ENCODE peak calls at places on chromosome 3, in six cellular contexts. P, T, L, D, J and S are unnamed samples.

GRCh38 chr3:81216192-81216591 is 545.3 kb downstream of the GBE1 start:
- DNase-seq in P (no peak), T (no peak), L (no peak), D (no peak), J (no peak), S (no peak)

GRCh38 chr3:195224156-195224979 is 46.6 kb downstream of the XXYLT1 start:
- DNase-seq in P (no peak), T (peak; percentile 48), L (no peak), D (no peak), J (peak; percentile 7), S (peak; percentile 64)

GRCh38 chr3:66338927-66339326 is 118.1 kb downstream of the SLC25A26 start:
- DNase-seq in P (no peak), T (no peak), L (no peak), D (no peak), J (no peak), S (no peak)

GRCh38 chr3:50300681-50301254 is 1.6 kb upstream of the HYAL3 start:
- DNase-seq in P (no peak), T (no peak), L (no peak), D (no peak), J (no peak), S (no peak)

GRCh38 chr3:11459147-11459837 is 184.4 kb downstream of the VGLL4 start:
- DNase-seq in P (no peak), T (no peak), L (no peak), D (no peak), J (no peak), S (no peak)

GRCh38 chr3:107201146-107201545 is 176.1 kb upstream of the CCDC54 start:
- DNase-seq in P (no peak), T (no peak), L (no peak), D (no peak), J (no peak), S (no peak)

GRCh38 chr3:126908752-126909275 is 74.1 kb upstream of the PLXNA1 start:
- DNase-seq in P (no peak), T (no peak), L (no peak), D (no peak), J (no peak), S (peak; percentile 35)

GRCh38 chr3:172303181-172303580 is 145.1 kb downstream of the GHSR start:
- DNase-seq in P (no peak), T (no peak), L (no peak), D (no peak), J (no peak), S (no peak)

GRCh38 chr3:133758969-133759739 is 13.0 kb downstream of the TF start:
- DNase-seq in P (no peak), T (no peak), L (no peak), D (no peak), J (no peak), S (no peak)

GRCh38 chr3:59245879-59246501 is 196.2 kb upstream of the CFAP20DC start:
- DNase-seq in P (peak; percentile 20), T (no peak), L (no peak), D (no peak), J (no peak), S (no peak)

GRCh38 chr3:168168743-168169142 is 73.0 kb upstream of the GOLIM4 start:
- DNase-seq in P (no peak), T (no peak), L (no peak), D (no peak), J (no peak), S (no peak)

GRCh38 chr3:43525941-43526607 is 95.7 kb downstream of the ANO10 start:
- DNase-seq in P (no peak), T (no peak), L (no peak), D (no peak), J (no peak), S (no peak)

GRCh38 chr3:184262166-184262926 is 993 bp upstream of the CAMK2N2 start:
- DNase-seq in P (no peak), T (no peak), L (no peak), D (no peak), J (no peak), S (no peak)

GRCh38 chr3:185824467-185825378 is at the start of gene IGF2BP2:
- DNase-seq in P (peak; percentile 19), T (peak; percentile 79), L (peak; percentile 87), D (peak; percentile 29), J (peak; percentile 83), S (peak; percentile 77)

GRCh38 chr3:38455639-38456430 is 2.1 kb downstream of the ACVR2B start:
- DNase-seq in P (no peak), T (no peak), L (no peak), D (no peak), J (peak; percentile 59), S (peak; percentile 83)

DNA sequence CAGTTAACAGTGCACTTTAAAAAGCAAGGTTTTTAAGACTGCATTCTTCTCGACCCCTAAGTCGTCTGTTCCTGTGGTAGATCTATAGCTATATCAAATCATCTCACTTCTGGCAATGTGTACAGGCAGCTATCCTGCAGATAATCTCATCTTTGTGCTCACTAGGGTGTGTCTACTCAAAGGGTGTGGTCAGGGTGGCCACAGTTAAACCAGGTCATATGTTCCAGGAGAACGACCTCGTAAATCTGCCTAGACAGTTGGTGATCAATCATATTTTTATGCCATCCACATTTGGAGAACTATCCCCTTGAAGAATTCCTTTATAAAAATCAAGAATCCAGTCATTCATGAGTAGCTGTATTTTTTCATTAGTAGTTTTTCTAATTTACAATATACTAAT is 3.0 kb downstream of the VEPH1 start:
- DNase-seq in P (no peak), T (no peak), L (peak; percentile 8), D (no peak), J (no peak), S (no peak)
- TF ChIP-seq EP300 in P (no peak), T (no peak), L (no peak), D (no peak), J (no peak), S (no peak)

GRCh38 chr3:141255864-141256263 is 24.2 kb downstream of the PXYLP1 start:
- DNase-seq in P (no peak), T (no peak), L (no peak), D (peak; percentile 46), J (no peak), S (no peak)
- TF ChIP-seq CTCF in P (no peak), T (no peak), L (no peak), D (peak; percentile 34), J (no peak), S (no peak)

GRCh38 chr3:31980530-31981205 is 394 bp downstream of the OSBPL10 start:
- DNase-seq in P (peak; percentile 47), T (peak; percentile 73), L (peak; percentile 81), D (peak; percentile 41), J (peak; percentile 79), S (peak; percentile 69)
- TF ChIP-seq POLR2A in P (no peak), T (no peak), L (peak; percentile 11), D (no peak), J (no peak), S (no peak)

GRCh38 chr3:42148982-42149432 is 57.9 kb downstream of the TRAK1 start:
- DNase-seq in P (peak; percentile 62), T (peak; percentile 78), L (peak; percentile 40), D (no peak), J (peak; percentile 29), S (peak; percentile 87)
- TF ChIP-seq EP300 in P (no peak), T (no peak), L (no peak), D (no peak), J (no peak), S (no peak)

DNA sequence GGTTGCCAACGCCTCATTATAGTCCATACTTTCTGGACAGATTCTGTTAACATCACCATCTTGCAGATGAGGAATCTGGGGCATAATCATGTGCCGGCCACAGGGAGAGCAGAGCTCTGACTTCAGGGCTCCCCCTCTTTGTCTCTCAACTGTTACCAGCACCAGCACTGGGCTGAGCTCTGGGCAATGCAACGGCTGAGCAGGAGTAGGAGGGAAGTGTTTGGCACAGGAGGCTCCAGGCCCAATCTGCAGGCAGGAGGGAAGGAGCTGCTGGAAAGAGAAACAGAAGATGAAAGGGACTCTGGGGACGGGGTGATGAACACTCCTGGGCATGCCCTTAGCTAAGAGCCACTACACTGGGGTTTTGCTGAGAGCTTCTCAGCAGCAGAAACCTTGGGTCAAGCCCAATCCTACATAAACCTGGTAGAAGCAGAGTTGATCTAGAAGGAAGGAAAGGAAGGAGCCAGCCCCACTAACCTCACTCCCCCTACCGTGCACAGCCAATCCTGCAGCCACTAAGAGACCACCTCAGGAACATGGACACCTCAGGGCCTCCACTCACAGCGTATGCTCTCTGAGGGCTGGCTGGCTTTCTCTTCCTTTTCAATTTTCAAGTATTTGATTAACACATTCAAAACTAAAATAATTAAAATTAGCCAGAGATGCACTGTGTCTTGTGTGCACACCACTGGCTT is 73.1 kb upstream of the SPATA12 start:
- DNase-seq in P (no peak), T (no peak), L (no peak), D (no peak), J (no peak), S (no peak)
- TF ChIP-seq CTCF in P (no peak), T (no peak), L (no peak), D (no peak), J (no peak), S (no peak)

GRCh38 chr3:119033393-119034255 is 1.0 kb downstream of the IGSF11 start:
- DNase-seq in P (no peak), T (no peak), L (no peak), D (no peak), J (no peak), S (no peak)
- TF ChIP-seq POLR2A in P (no peak), T (no peak), L (no peak), D (no peak), J (no peak), S (no peak)